ENCODE peak calls at places on chromosomes 16 and 17, in eight cellular contexts. One of them, this sample, is unnamed.
A peak's percentile ranks its signal among the peaks of the same experiment; 100 is the strongest.

GRCh38 chr17:31392002-31392855 is 754 bp downstream of the RAB11FIP4 start:
- DNase-seq in astrocyte: no peak
- DNase-seq in endothelial cell of umbilical vein: no peak
- DNase-seq in fibroblast of lung: no peak
- DNase-seq in adrenal gland: no peak
- DNase-seq in PC-3: no peak
- DNase-seq in Panc1: no peak
- DNase-seq in heart right ventricle: no peak
- DNase-seq in this sample: no peak

GRCh38 chr16:27879601-27880247 is 183.8 kb downstream of the GSG1L start:
- DNase-seq in Panc1: no peak
- DNase-seq in heart right ventricle: peak; percentile 16
- DNase-seq in fibroblast of lung: no peak
- DNase-seq in astrocyte: no peak
- DNase-seq in endothelial cell of umbilical vein: no peak
- DNase-seq in adrenal gland: peak; percentile 42
- DNase-seq in PC-3: no peak
- DNase-seq in this sample: no peak

GRCh38 chr16:85600905-85601639 is 12.1 kb upstream of the GSE1 start:
- DNase-seq in heart right ventricle: no peak
- DNase-seq in Panc1: no peak
- DNase-seq in PC-3: no peak
- DNase-seq in astrocyte: no peak
- DNase-seq in adrenal gland: no peak
- DNase-seq in endothelial cell of umbilical vein: no peak
- DNase-seq in fibroblast of lung: no peak
- DNase-seq in this sample: no peak

GRCh38 chr17:8312726-8313600 is 2.9 kb downstream of the ARHGEF15 start:
- DNase-seq in Panc1: no peak
- DNase-seq in adrenal gland: no peak
- DNase-seq in astrocyte: no peak
- DNase-seq in heart right ventricle: no peak
- DNase-seq in fibroblast of lung: no peak
- DNase-seq in endothelial cell of umbilical vein: no peak
- DNase-seq in PC-3: no peak
- DNase-seq in this sample: no peak

GRCh38 chr16:9687737-9688319 is 494.4 kb downstream of the GRIN2A start:
- DNase-seq in PC-3: no peak
- DNase-seq in adrenal gland: no peak
- DNase-seq in Panc1: no peak
- DNase-seq in astrocyte: no peak
- DNase-seq in fibroblast of lung: no peak
- DNase-seq in heart right ventricle: no peak
- DNase-seq in endothelial cell of umbilical vein: no peak
- DNase-seq in this sample: no peak

GRCh38 chr16:68469728-68470460 is 21.6 kb upstream of the SMPD3 start:
- DNase-seq in heart right ventricle: no peak
- DNase-seq in endothelial cell of umbilical vein: peak; percentile 70
- DNase-seq in astrocyte: no peak
- DNase-seq in PC-3: no peak
- DNase-seq in adrenal gland: no peak
- DNase-seq in fibroblast of lung: peak; percentile 5
- DNase-seq in Panc1: no peak
- DNase-seq in this sample: no peak

GRCh38 chr17:17933775-17934174 is 38.4 kb downstream of the TOM1L2 start:
- DNase-seq in Panc1: no peak
- DNase-seq in heart right ventricle: no peak
- DNase-seq in fibroblast of lung: no peak
- DNase-seq in PC-3: peak; percentile 36
- DNase-seq in endothelial cell of umbilical vein: no peak
- DNase-seq in astrocyte: peak; percentile 64
- DNase-seq in adrenal gland: no peak
- DNase-seq in this sample: no peak

GRCh38 chr17:30780343-30780742 is 44.1 kb downstream of the CRLF3 start:
- DNase-seq in astrocyte: no peak
- DNase-seq in Panc1: no peak
- DNase-seq in heart right ventricle: no peak
- DNase-seq in endothelial cell of umbilical vein: no peak
- DNase-seq in fibroblast of lung: no peak
- DNase-seq in adrenal gland: no peak
- DNase-seq in PC-3: no peak
- DNase-seq in this sample: no peak

GRCh38 chr17:27559996-27560481 is 70.9 kb upstream of the LGALS9 start:
- DNase-seq in adrenal gland: peak; percentile 70
- DNase-seq in Panc1: no peak
- DNase-seq in fibroblast of lung: peak; percentile 98
- DNase-seq in astrocyte: peak; percentile 87
- DNase-seq in PC-3: peak; percentile 70
- DNase-seq in endothelial cell of umbilical vein: peak; percentile 96
- DNase-seq in heart right ventricle: peak; percentile 87
- DNase-seq in this sample: peak; percentile 56

GRCh38 chr16:28326881-28327610 is 34.7 kb downstream of the SBK1 start:
- DNase-seq in adrenal gland: peak; percentile 68
- DNase-seq in PC-3: peak; percentile 33
- DNase-seq in fibroblast of lung: peak; percentile 42
- DNase-seq in heart right ventricle: peak; percentile 34
- DNase-seq in endothelial cell of umbilical vein: peak; percentile 46
- DNase-seq in Panc1: no peak
- DNase-seq in astrocyte: peak; percentile 13
- DNase-seq in this sample: peak; percentile 64

GRCh38 chr17:19718041-19718612 is 1.7 kb upstream of the SLC47A2 start:
- DNase-seq in fibroblast of lung: no peak
- DNase-seq in PC-3: no peak
- DNase-seq in Panc1: no peak
- DNase-seq in heart right ventricle: no peak
- DNase-seq in adrenal gland: no peak
- DNase-seq in astrocyte: no peak
- DNase-seq in endothelial cell of umbilical vein: no peak
- DNase-seq in this sample: no peak

GRCh38 chr17:45227101-45227591 is 5.5 kb downstream of the FMNL1 start:
- DNase-seq in astrocyte: no peak
- DNase-seq in fibroblast of lung: peak; percentile 28
- DNase-seq in adrenal gland: no peak
- DNase-seq in Panc1: no peak
- DNase-seq in endothelial cell of umbilical vein: no peak
- DNase-seq in PC-3: no peak
- DNase-seq in heart right ventricle: no peak
- DNase-seq in this sample: no peak

GRCh38 chr16:50246299-50247122 is 19.8 kb upstream of the ADCY7 start:
- DNase-seq in astrocyte: no peak
- DNase-seq in heart right ventricle: no peak
- DNase-seq in PC-3: no peak
- DNase-seq in adrenal gland: no peak
- DNase-seq in endothelial cell of umbilical vein: no peak
- DNase-seq in Panc1: no peak
- DNase-seq in fibroblast of lung: no peak
- DNase-seq in this sample: peak; percentile 46

GRCh38 chr16:30949655-30950515 is 1.0 kb downstream of the ORAI3 start:
- DNase-seq in adrenal gland: peak; percentile 98
- DNase-seq in Panc1: no peak
- DNase-seq in PC-3: peak; percentile 20
- DNase-seq in fibroblast of lung: peak; percentile 94
- DNase-seq in heart right ventricle: peak; percentile 85
- DNase-seq in endothelial cell of umbilical vein: peak; percentile 50
- DNase-seq in astrocyte: peak; percentile 56
- DNase-seq in this sample: peak; percentile 94

GRCh38 chr17:42975265-42975664 is 4.6 kb downstream of the PTGES3L start:
- DNase-seq in fibroblast of lung: no peak
- DNase-seq in adrenal gland: no peak
- DNase-seq in astrocyte: no peak
- DNase-seq in heart right ventricle: no peak
- DNase-seq in PC-3: no peak
- DNase-seq in endothelial cell of umbilical vein: no peak
- DNase-seq in Panc1: no peak
- DNase-seq in this sample: no peak

GRCh38 chr17:42980274-42980765 is at the start of gene RUNDC1:
- DNase-seq in PC-3: peak; percentile 83
- DNase-seq in Panc1: no peak
- DNase-seq in heart right ventricle: peak; percentile 94
- DNase-seq in endothelial cell of umbilical vein: peak; percentile 85
- DNase-seq in adrenal gland: peak; percentile 96
- DNase-seq in fibroblast of lung: peak; percentile 78
- DNase-seq in astrocyte: peak; percentile 55
- DNase-seq in this sample: peak; percentile 93

GRCh38 chr17:42982266-42982665 is 1.9 kb downstream of the RUNDC1 start:
- DNase-seq in adrenal gland: no peak
- DNase-seq in endothelial cell of umbilical vein: no peak
- DNase-seq in heart right ventricle: no peak
- DNase-seq in fibroblast of lung: no peak
- DNase-seq in astrocyte: no peak
- DNase-seq in PC-3: no peak
- DNase-seq in Panc1: no peak
- DNase-seq in this sample: no peak

GRCh38 chr17:42980766-42981397 is 517 bp downstream of the RUNDC1 start:
- DNase-seq in adrenal gland: peak; percentile 56
- DNase-seq in Panc1: no peak
- DNase-seq in fibroblast of lung: peak; percentile 39
- DNase-seq in astrocyte: peak; percentile 58
- DNase-seq in PC-3: peak; percentile 62
- DNase-seq in endothelial cell of umbilical vein: peak; percentile 47
- DNase-seq in heart right ventricle: peak; percentile 27
- DNase-seq in this sample: no peak

DNA sequence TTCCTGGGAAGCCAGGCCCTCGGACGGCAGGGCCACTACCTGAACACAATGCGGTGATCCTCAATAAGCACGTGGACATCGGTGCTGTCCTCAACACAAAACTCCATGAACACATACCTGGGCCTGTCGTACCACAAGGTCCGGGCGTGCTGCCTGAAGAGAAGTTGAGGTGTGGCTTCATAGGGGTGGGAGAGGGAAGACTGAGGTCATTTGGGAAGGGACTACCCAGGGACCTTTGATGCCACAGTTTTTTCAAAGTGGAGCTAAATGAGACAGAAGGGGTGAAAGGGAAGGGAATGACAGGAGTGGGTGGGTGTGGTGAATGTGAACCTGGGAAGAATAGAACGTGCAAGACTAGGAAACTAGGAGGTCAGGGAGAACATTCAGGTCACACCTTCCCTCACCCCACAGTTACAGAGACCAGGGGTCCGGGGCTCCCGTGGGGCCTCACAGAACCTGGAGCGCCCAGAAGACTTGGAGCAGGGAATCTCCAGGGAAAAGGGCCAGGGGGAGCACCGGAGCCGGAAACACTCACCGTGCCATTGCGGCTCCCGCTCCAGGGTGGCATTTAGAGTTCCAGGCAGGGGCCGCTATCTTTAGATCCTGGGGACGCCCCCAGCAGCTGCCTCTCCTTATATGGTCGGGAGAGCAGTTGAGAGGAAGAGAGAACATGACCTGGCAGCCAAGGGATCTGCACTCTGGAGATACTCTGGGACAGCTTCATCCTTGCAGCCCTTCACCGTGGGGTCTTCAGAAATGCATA is at the start of gene PTGES3L:
- DNase-seq in endothelial cell of umbilical vein: no peak
- DNase-seq in PC-3: peak; percentile 27
- DNase-seq in adrenal gland: no peak
- DNase-seq in Panc1: no peak
- DNase-seq in astrocyte: peak; percentile 36
- DNase-seq in heart right ventricle: peak; percentile 67
- DNase-seq in fibroblast of lung: peak; percentile 26
- DNase-seq in this sample: peak; percentile 82
- TF ChIP-seq CTCF in endothelial cell of umbilical vein: no peak
- TF ChIP-seq CTCF in PC-3: no peak
- TF ChIP-seq CTCF in adrenal gland: no peak
- TF ChIP-seq CTCF in Panc1: no peak
- TF ChIP-seq CTCF in astrocyte: no peak
- TF ChIP-seq CTCF in heart right ventricle: no peak
- TF ChIP-seq CTCF in fibroblast of lung: no peak
- TF ChIP-seq CTCF in this sample: no peak

GRCh38 chr17:82948081-82948511 is 108.3 kb upstream of the ZNF750 start:
- DNase-seq in adrenal gland: no peak
- DNase-seq in heart right ventricle: no peak
- DNase-seq in astrocyte: no peak
- DNase-seq in Panc1: no peak
- DNase-seq in fibroblast of lung: no peak
- DNase-seq in PC-3: no peak
- DNase-seq in endothelial cell of umbilical vein: no peak
- DNase-seq in this sample: peak; percentile 42
- H3K9me3 ChIP-seq in adrenal gland: no peaks in the 10 kb centered on the region
- H3K9me3 ChIP-seq in heart right ventricle: peaks cover 84% of the 10 kb centered on the region
- H3K9me3 ChIP-seq in astrocyte: peaks cover 27% of the 10 kb centered on the region
- H3K9me3 ChIP-seq in Panc1: peaks cover 19% of the 10 kb centered on the region
- H3K9me3 ChIP-seq in fibroblast of lung: no peaks in the 10 kb centered on the region
- H3K9me3 ChIP-seq in PC-3: no peaks in the 10 kb centered on the region
- H3K9me3 ChIP-seq in endothelial cell of umbilical vein: no peaks in the 10 kb centered on the region
- H3K9me3 ChIP-seq in this sample: peaks cover 41% of the 10 kb centered on the region

DNA sequence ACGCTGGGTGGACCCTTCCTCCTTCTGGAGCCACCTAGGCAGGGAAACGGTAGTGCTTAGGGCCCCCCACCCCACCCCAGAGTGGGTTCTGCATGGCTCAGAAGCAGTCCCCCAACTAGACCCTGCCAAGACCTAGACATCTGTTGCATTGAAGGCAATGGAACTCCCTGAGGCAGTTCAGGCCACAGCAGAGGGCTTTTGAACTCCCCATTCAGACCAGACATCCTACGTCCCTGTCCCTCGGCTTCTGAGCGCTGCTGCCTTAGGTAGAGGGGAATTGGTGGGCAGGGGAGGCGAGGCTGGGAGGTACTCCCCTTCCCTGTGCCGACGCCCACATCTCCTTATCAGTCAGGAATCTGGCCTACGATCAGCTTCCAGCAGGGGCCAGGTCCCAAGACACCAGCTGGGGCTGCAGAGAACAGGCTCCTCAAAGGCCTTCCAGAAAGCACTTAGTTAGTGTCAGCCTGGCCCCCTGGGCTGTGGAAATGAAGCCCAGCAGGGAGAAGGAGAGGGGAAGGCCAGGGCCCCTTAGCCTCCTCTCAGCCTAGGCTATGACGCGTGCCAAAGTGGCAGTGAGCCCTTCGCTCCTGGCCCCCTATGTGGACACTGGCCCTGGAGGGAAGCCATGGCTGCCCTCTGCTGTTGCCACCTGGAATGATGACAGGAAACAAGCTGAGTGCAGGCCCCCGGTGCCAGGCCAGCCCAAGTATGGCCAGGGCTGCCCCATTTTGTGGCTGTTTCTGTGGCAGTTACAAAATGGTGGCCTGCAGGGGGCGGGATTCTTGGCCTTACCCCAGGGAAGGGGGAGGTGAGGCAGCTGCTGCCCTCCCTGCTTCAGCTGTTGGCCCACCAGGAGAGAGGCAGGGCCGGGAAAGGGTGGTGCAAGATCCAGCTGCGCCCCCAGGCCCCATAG is 11.1 kb downstream of the TBX4 start:
- DNase-seq in Panc1: no peak
- DNase-seq in endothelial cell of umbilical vein: no peak
- DNase-seq in fibroblast of lung: no peak
- DNase-seq in astrocyte: no peak
- DNase-seq in heart right ventricle: no peak
- DNase-seq in adrenal gland: no peak
- DNase-seq in PC-3: no peak
- DNase-seq in this sample: peak; percentile 15
- TF ChIP-seq CTCF in Panc1: no peak
- TF ChIP-seq CTCF in endothelial cell of umbilical vein: no peak
- TF ChIP-seq CTCF in fibroblast of lung: peak; percentile 32
- TF ChIP-seq CTCF in astrocyte: no peak
- TF ChIP-seq CTCF in heart right ventricle: no peak
- TF ChIP-seq CTCF in adrenal gland: no peak
- TF ChIP-seq CTCF in PC-3: peak; percentile 47
- TF ChIP-seq CTCF in this sample: no peak

DNA sequence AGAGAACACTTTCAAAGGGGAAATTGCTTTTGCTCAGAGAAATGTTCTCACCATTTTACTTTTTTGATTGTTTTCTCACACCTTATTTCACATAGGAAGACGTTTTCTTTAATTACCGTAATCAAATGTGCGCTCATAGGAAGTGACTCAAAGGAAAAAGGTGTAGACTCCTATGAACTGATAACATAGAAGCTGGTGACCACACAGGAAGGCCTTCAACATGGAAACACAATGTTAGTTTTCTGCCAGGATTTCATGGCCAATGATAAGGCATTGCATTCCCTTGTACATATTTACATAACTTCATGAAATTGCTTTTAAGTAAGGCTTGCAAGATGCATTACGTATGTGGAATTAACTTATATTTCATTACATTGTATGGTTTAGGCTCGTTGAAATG is 40.9 kb upstream of the KCNJ16 start:
- DNase-seq in adrenal gland: no peak
- DNase-seq in endothelial cell of umbilical vein: peak; percentile 98
- DNase-seq in PC-3: no peak
- DNase-seq in Panc1: no peak
- DNase-seq in fibroblast of lung: no peak
- DNase-seq in astrocyte: no peak
- DNase-seq in heart right ventricle: no peak
- DNase-seq in this sample: no peak
- H3K9me3 ChIP-seq in adrenal gland: no peaks in the 10 kb centered on the region
- H3K9me3 ChIP-seq in endothelial cell of umbilical vein: no peaks in the 10 kb centered on the region
- H3K9me3 ChIP-seq in PC-3: no peaks in the 10 kb centered on the region
- H3K9me3 ChIP-seq in Panc1: peaks cover 5% of the 10 kb centered on the region
- H3K9me3 ChIP-seq in fibroblast of lung: no peaks in the 10 kb centered on the region
- H3K9me3 ChIP-seq in astrocyte: no peaks in the 10 kb centered on the region
- H3K9me3 ChIP-seq in heart right ventricle: no peaks in the 10 kb centered on the region
- H3K9me3 ChIP-seq in this sample: no peaks in the 10 kb centered on the region